ENCODE peak calls at places on chromosomes 1 and 21, in nine cellular contexts. P is fibroblast of villous mesenchyme, Q is AG10803, B is aorta, E is NCI-H774, M is astrocyte of the spinal cord, S is NCI-H1694 treated with DMSO at 0.1 percent for 48 hours, O is glomerular endothelial cell, A is foreskin keratinocyte. K is an unnamed sample.

GRCh38 chr1:171468120-171468790 is 17.1 kb upstream of the PRRC2C start:
- DNase-seq in M (peak; percentile 23), S (no peak), O (no peak), Q (peak; percentile 34), P (peak; percentile 30), B (no peak), E (no peak), A (peak; percentile 87), K (no peak)

GRCh38 chr1:183279835-183280234 is 93.8 kb downstream of the LAMC2 start:
- DNase-seq in M (peak; percentile 63), B (peak; percentile 72), Q (peak; percentile 90), O (no peak), P (peak; percentile 96), A (peak; percentile 95), E (no peak), S (no peak), K (no peak)

GRCh38 chr1:91569411-91570104 is 68.9 kb downstream of the CDC7 start:
- DNase-seq in M (peak; percentile 83), P (peak; percentile 83), O (no peak), S (no peak), Q (peak; percentile 99), A (peak; percentile 89), E (no peak), B (peak; percentile 91), K (peak; percentile 75)

GRCh38 chr1:117671781-117672501 is 66.1 kb downstream of the TENT5C start:
- DNase-seq in M (peak; percentile 27), E (no peak), S (no peak), P (peak; percentile 55), A (no peak), O (no peak), Q (peak; percentile 36), B (peak; percentile 80), K (peak; percentile 64)

GRCh38 chr21:38853421-38853919 is 47.7 kb downstream of the ETS2 start:
- DNase-seq in A (peak; percentile 98), S (no peak), O (peak; percentile 79), E (peak; percentile 45), Q (peak; percentile 81), P (peak; percentile 94), B (no peak), M (peak; percentile 96), K (no peak)

GRCh38 chr1:32972814-32973428 is 8.3 kb upstream of the RNF19B start:
- DNase-seq in E (peak; percentile 78), O (no peak), S (peak; percentile 29), P (peak; percentile 50), B (peak; percentile 71), A (no peak), M (peak; percentile 60), Q (no peak), K (peak; percentile 87)

GRCh38 chr1:38997901-38998190 is 6.8 kb downstream of the AKIRIN1 start:
- DNase-seq in M (no peak), A (no peak), S (no peak), O (no peak), P (no peak), B (no peak), E (no peak), Q (peak; percentile 7), K (no peak)

GRCh38 chr1:226945106-226945857 is 5.2 kb downstream of the COQ8A start:
- DNase-seq in Q (no peak), O (no peak), B (no peak), E (peak; percentile 75), S (peak; percentile 11), A (no peak), M (no peak), P (no peak), K (peak; percentile 49)

GRCh38 chr1:236659792-236660587 is 26.3 kb upstream of the ACTN2 start:
- DNase-seq in A (no peak), E (no peak), M (no peak), P (no peak), B (no peak), O (no peak), Q (no peak), S (no peak), K (no peak)

GRCh38 chr1:165352442-165353293 is 3.8 kb downstream of the LMX1A start:
- DNase-seq in O (no peak), M (no peak), P (no peak), S (no peak), A (no peak), E (no peak), Q (no peak), B (no peak), K (no peak)

GRCh38 chr1:162004441-162004950 is 19.2 kb downstream of the OLFML2B start:
- DNase-seq in B (no peak), Q (no peak), P (no peak), O (no peak), M (no peak), S (no peak), E (no peak), A (no peak), K (no peak)

GRCh38 chr1:234604726-234605492 is 5.1 kb downstream of the IRF2BP2 start:
- DNase-seq in B (no peak), E (no peak), O (no peak), P (peak; percentile 97), S (peak; percentile 37), M (peak; percentile 74), A (no peak), Q (peak; percentile 75), K (no peak)

GRCh38 chr1:165717918-165718515 is 19.7 kb upstream of the ALDH9A1 start:
- DNase-seq in S (peak; percentile 60), O (no peak), M (peak; percentile 70), E (peak; percentile 37), P (peak; percentile 75), A (peak; percentile 16), Q (peak; percentile 70), B (no peak), K (peak; percentile 56)

GRCh38 chr1:190475394-190476250 is 2.0 kb downstream of the BRINP3 start:
- DNase-seq in E (no peak), O (no peak), M (peak; percentile 5), Q (no peak), A (no peak), P (no peak), S (no peak), B (no peak), K (no peak)

K was measured in thyroid gland.